ENCODE peak calls at places on chromosomes 1 and 21, in five cellular contexts. D is activated T-cell treated with anti-CD3 and anti-CD28 coated beads for 48 hours, X is H9, U is AG09319, V is RPMI8226. T is an unnamed sample.

GRCh38 chr1:29383972-29384371 is 147.7 kb downstream of the PTPRU start:
- DNase-seq in D (no peak), X (no peak), U (no peak), V (no peak), T (no peak)

GRCh38 chr21:44571844-44572782 is 1.4 kb upstream of the KRTAP10-4 start:
- DNase-seq in D (no peak), X (no peak), U (no peak), V (no peak), T (no peak)

GRCh38 chr1:113887776-113888175 is 395 bp upstream of the BCL2L15 start:
- DNase-seq in D (no peak), X (no peak), U (no peak), V (no peak), T (no peak)

GRCh38 chr1:117967900-117968299 is 38.4 kb downstream of the WDR3 start:
- DNase-seq in D (no peak), X (no peak), U (no peak), V (peak), T (no peak)

GRCh38 chr1:63732666-63733065 is 41.2 kb upstream of the ROR1 start:
- DNase-seq in D (no peak), X (no peak), U (no peak), V (no peak), T (no peak)

GRCh38 chr1:84406209-84406917 is 8.1 kb downstream of the DNASE2B start:
- DNase-seq in D (no peak), X (no peak), U (no peak), V (no peak), T (no peak)

GRCh38 chr1:198701250-198701649 is 62.4 kb downstream of the PTPRC start:
- DNase-seq in D (no peak), X (no peak), U (no peak), V (no peak), T (no peak)

GRCh38 chr21:44462090-44462833 is 7.0 kb downstream of the LRRC3 start:
- DNase-seq in D (no peak), X (no peak), U (no peak), V (no peak), T (no peak)

GRCh38 chr21:28936721-28937120 is 56.0 kb downstream of the LTN1 start:
- DNase-seq in D (no peak), X (no peak), U (no peak), V (no peak), T (no peak)

GRCh38 chr1:30260318-30260717 is 463.1 kb downstream of the MATN1 start:
- DNase-seq in D (no peak), X (no peak), U (no peak), V (no peak), T (no peak)

GRCh38 chr1:17274186-17275170 is 25.6 kb downstream of the PADI3 start:
- DNase-seq in D (peak), X (peak), U (no peak), V (peak), T (peak)

GRCh38 chr21:36209626-36210171 is 53.1 kb downstream of the DOP1B start:
- DNase-seq in D (peak), X (peak), U (peak), V (peak), T (peak)

GRCh38 chr1:20086800-20087199 is 16.8 kb downstream of the PLA2G5 start:
- DNase-seq in D (no peak), X (no peak), U (no peak), V (no peak), T (no peak)

GRCh38 chr1:61287734-61288133 is 205.4 kb downstream of the NFIA start:
- DNase-seq in D (no peak), X (no peak), U (peak), V (no peak), T (no peak)

GRCh38 chr1:7590426-7590790 is 180.7 kb upstream of the VAMP3 start:
- DNase-seq in D (no peak), X (no peak), U (no peak), V (no peak), T (no peak)

GRCh38 chr1:169957884-169958283 is 64.2 kb upstream of the SCYL3 start:
- DNase-seq in D (no peak), X (no peak), U (no peak), V (no peak), T (no peak)

GRCh38 chr1:10415211-10415930 is 14.9 kb upstream of the CENPS start:
- DNase-seq in D (no peak), X (no peak), U (peak), V (no peak), T (no peak)

GRCh38 chr1:51328279-51328678 is 2.1 kb downstream of the TTC39A start:
- DNase-seq in D (no peak), X (no peak), U (no peak), V (no peak), T (no peak)

GRCh38 chr1:53408755-53409129 is 50.5 kb upstream of the DMRTB1 start:
- DNase-seq in D (no peak), X (no peak), U (no peak), V (no peak), T (no peak)

GRCh38 chr21:22409571-22409970 is 1411.4 kb downstream of the NCAM2 start:
- DNase-seq in D (no peak), X (no peak), U (no peak), V (no peak), T (no peak)

GRCh38 chr1:33338495-33339211 is 17.8 kb upstream of the A3GALT2 start:
- DNase-seq in D (no peak), X (no peak), U (no peak), V (no peak), T (no peak)

GRCh38 chr21:31604591-31605190 is 54.8 kb upstream of the SOD1 start:
- DNase-seq in D (peak), X (peak), U (peak), V (peak), T (peak)

GRCh38 chr1:3125546-3126368 is 56.8 kb downstream of the PRDM16 start:
- DNase-seq in D (no peak), X (no peak), U (no peak), V (no peak), T (no peak)

GRCh38 chr1:240611619-240612490 is at the start of gene GREM2:
- DNase-seq in D (peak), X (peak), U (peak), V (peak), T (peak)

GRCh38 chr1:234866007-234866866 is 256.3 kb upstream of the IRF2BP2 start:
- DNase-seq in D (no peak), X (no peak), U (no peak), V (no peak), T (no peak)

GRCh38 chr1:242784074-242784473 is 259.6 kb upstream of the PLD5 start:
- DNase-seq in D (no peak), X (no peak), U (no peak), V (peak), T (no peak)

GRCh38 chr1:67716800-67717199 is 31.8 kb downstream of the GADD45A start:
- DNase-seq in D (no peak), X (no peak), U (no peak), V (peak), T (no peak)

GRCh38 chr1:51969038-51969705 is 21.3 kb downstream of the RAB3B start:
- DNase-seq in D (no peak), X (no peak), U (peak), V (no peak), T (no peak)

GRCh38 chr1:48492392-48492791 is 20.4 kb upstream of the SPATA6 start:
- DNase-seq in D (no peak), X (no peak), U (no peak), V (peak), T (no peak)